ENCODE peak calls at places on chromosome 20, in ten cellular contexts. H is uterus; Q is coronary artery; X is pancreas; V is AG04449; W is cardiac fibroblast; F is tibial artery; O is transverse colon; C is psoas muscle; B is CD8-positive, alpha-beta T cell. S is an unnamed sample.

GRCh38 chr20:1210501-1210900 is 7.2 kb downstream of the C20orf202 start:
- DNase-seq in B (no peak), O (no peak), C (no peak), V (no peak), Q (no peak), F (no peak), H (no peak), W (no peak), X (no peak), S (no peak)

GRCh38 chr20:52631469-52631868 is 340.7 kb upstream of the TSHZ2 start:
- DNase-seq in H (no peak), X (no peak), C (no peak), B (no peak), W (no peak), O (no peak), F (no peak), Q (no peak), V (no peak), S (no peak)

GRCh38 chr20:46558511-46558959 is 8.1 kb upstream of the OCSTAMP start:
- DNase-seq in Q (no peak), X (no peak), C (peak; percentile 50), H (no peak), F (no peak), B (no peak), V (peak; percentile 55), W (peak; percentile 63), O (no peak), S (no peak)

GRCh38 chr20:10536531-10536930 is 101.4 kb downstream of the SLX4IP start:
- DNase-seq in V (no peak), H (no peak), W (peak; percentile 68), Q (no peak), C (no peak), B (no peak), F (no peak), O (no peak), X (peak; percentile 66), S (peak; percentile 80)

GRCh38 chr20:35133006-35133405 is 14.1 kb downstream of the EDEM2 start:
- DNase-seq in X (no peak), F (no peak), O (no peak), H (no peak), V (no peak), W (no peak), Q (no peak), B (no peak), C (no peak), S (no peak)

GRCh38 chr20:63202811-63203526 is 13.0 kb downstream of the YTHDF1 start:
- DNase-seq in O (no peak), H (no peak), Q (no peak), F (no peak), V (no peak), X (no peak), W (no peak), C (no peak), B (no peak), S (no peak)

GRCh38 chr20:51277961-51278360 is 255.1 kb upstream of the KCNG1 start:
- DNase-seq in V (no peak), F (no peak), Q (no peak), W (no peak), X (no peak), H (no peak), B (no peak), O (no peak), C (no peak), S (no peak)

GRCh38 chr20:24470031-24470781 is 777 bp downstream of the SYNDIG1 start:
- DNase-seq in C (no peak), B (no peak), F (no peak), H (no peak), X (no peak), Q (no peak), W (peak; percentile 1), O (no peak), V (no peak), S (no peak)

GRCh38 chr20:25273541-25274358 is 25.9 kb downstream of the PYGB start:
- DNase-seq in V (no peak), F (peak; percentile 65), Q (no peak), H (peak; percentile 11), C (peak; percentile 31), X (no peak), O (peak; percentile 14), W (no peak), B (no peak), S (peak; percentile 88)

GRCh38 chr20:7710440-7710839 is 229.8 kb downstream of the HAO1 start:
- DNase-seq in X (no peak), O (no peak), W (peak; percentile 13), C (no peak), V (no peak), H (no peak), F (no peak), Q (no peak), B (no peak), S (no peak)

GRCh38 chr20:41395669-41396664 is 29.3 kb upstream of the EMILIN3 start:
- DNase-seq in F (no peak), H (no peak), B (no peak), V (no peak), O (no peak), W (no peak), C (no peak), X (no peak), Q (no peak), S (no peak)

GRCh38 chr20:63957690-63958441 is 1.6 kb upstream of the UCKL1 start:
- DNase-seq in V (no peak), B (no peak), F (no peak), X (peak; percentile 67), W (peak; percentile 64), C (no peak), Q (no peak), O (peak; percentile 89), H (peak; percentile 57), S (no peak)

GRCh38 chr20:12984069-12984765 is 24.6 kb upstream of the SPTLC3 start:
- DNase-seq in C (no peak), W (peak; percentile 28), H (no peak), B (no peak), X (no peak), V (no peak), F (no peak), O (no peak), Q (no peak), S (no peak)

GRCh38 chr20:48012401-48012974 is 227.2 kb upstream of the SULF2 start:
- DNase-seq in B (no peak), Q (no peak), X (no peak), W (peak; percentile 93), O (no peak), V (peak; percentile 84), H (no peak), F (no peak), C (no peak), S (no peak)
- TF ChIP-seq CTCF in B (no peak), Q (no peak), X (no peak), W (no peak), O (no peak), V (peak; percentile 53), H (no peak), F (no peak), C (no peak), S (no peak)

DNA sequence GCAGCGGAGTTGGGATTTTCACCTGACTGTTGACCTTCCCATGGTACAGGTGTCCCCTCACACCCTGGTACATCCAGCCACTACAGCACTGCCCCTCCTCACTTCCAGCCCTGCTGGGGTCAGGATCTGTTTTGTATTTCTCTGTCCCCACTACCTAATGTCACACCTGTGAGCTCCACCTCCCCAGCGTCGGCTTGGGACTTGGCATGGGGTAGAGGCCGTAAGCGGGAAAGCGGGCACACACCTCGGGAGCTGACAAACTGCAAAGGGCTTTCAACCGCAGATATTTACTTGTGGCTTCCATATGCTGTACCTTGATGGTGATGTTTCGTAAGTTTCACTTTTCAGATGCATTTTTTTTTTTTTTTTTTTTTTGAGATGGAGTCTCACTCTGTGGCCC is 5.4 kb upstream of the CCN5 start:
- DNase-seq in B (no peak), W (no peak), Q (no peak), C (no peak), X (no peak), V (no peak), H (no peak), O (no peak), F (peak; percentile 61), S (no peak)
- H3K4me3 ChIP-seq in B (no peak overlapping the region), W (no peak overlapping the region), Q (no peak overlapping the region), C (no peak overlapping the region), X (no peak overlapping the region), V (no peak overlapping the region), H (no peak overlapping the region), O (no peak overlapping the region), F (no peak overlapping the region), S (no peak overlapping the region)

GRCh38 chr20:54456423-54456822 is 19.0 kb upstream of the DOK5 start:
- DNase-seq in F (no peak), O (no peak), X (no peak), V (no peak), H (no peak), W (no peak), C (no peak), B (no peak), Q (no peak), S (peak; percentile 8)
- TF ChIP-seq CTCF in F (no peak), O (no peak), X (no peak), V (no peak), H (no peak), W (no peak), C (no peak), B (no peak), Q (no peak), S (no peak)

GRCh38 chr20:59125909-59126308 is 37.7 kb upstream of the ZNF831 start:
- DNase-seq in W (no peak), O (no peak), H (no peak), X (no peak), C (no peak), F (no peak), B (no peak), V (no peak), Q (no peak), S (no peak)

GRCh38 chr20:59135093-59135492 is 28.5 kb upstream of the ZNF831 start:
- DNase-seq in W (no peak), X (no peak), B (no peak), F (no peak), O (no peak), V (no peak), Q (no peak), H (no peak), C (no peak), S (no peak)

GRCh38 chr20:59136027-59136426 is 27.6 kb upstream of the ZNF831 start:
- DNase-seq in V (no peak), B (no peak), H (no peak), Q (no peak), W (no peak), C (no peak), F (no peak), O (no peak), X (no peak), S (no peak)

GRCh38 chr20:59134182-59134581 is 29.4 kb upstream of the ZNF831 start:
- DNase-seq in V (no peak), B (no peak), H (no peak), C (no peak), O (no peak), X (no peak), W (no peak), Q (no peak), F (no peak), S (no peak)

GRCh38 chr20:59131541-59132285 is 31.9 kb upstream of the ZNF831 start:
- DNase-seq in B (no peak), O (no peak), W (no peak), X (no peak), F (no peak), H (no peak), V (no peak), Q (no peak), C (no peak), S (no peak)
- H3K4me3 ChIP-seq in B (no peak overlapping the region), O (no peak overlapping the region), W (no peak overlapping the region), X (no peak overlapping the region), F (no peak overlapping the region), H (no peak overlapping the region), V (no peak overlapping the region), Q (no peak overlapping the region), C (no peak overlapping the region), S (no peak overlapping the region)

S was measured in LNCaP clone FGC.